ENCODE peak calls at places on chromosomes 16 and 17, in seven cellular contexts. W, G, Z, D, T, S and E are unnamed samples.

GRCh38 chr16:53055603-53056527 is 1.1 kb downstream of the CHD9 start:
- DNase-seq in T (peak), W (no peak), Z (peak), D (no peak), G (peak), S (no peak), E (peak)

GRCh38 chr16:68520649-68521086 is 18.4 kb upstream of the ZFP90 start:
- DNase-seq in S (peak), T (peak), W (peak), G (peak), D (peak), Z (peak), E (peak)

GRCh38 chr16:65480276-65480675 is 358.4 kb upstream of the CDH11 start:
- DNase-seq in Z (no peak), W (no peak), G (no peak), S (no peak), T (no peak), D (no peak), E (no peak)

GRCh38 chr17:47696717-47697642 is 3.0 kb downstream of the TBKBP1 start:
- DNase-seq in D (no peak), S (peak), Z (no peak), W (peak), G (no peak), T (no peak), E (no peak)

GRCh38 chr16:11139624-11140375 is 116.2 kb downstream of the SOCS1 start:
- DNase-seq in S (peak), Z (peak), D (no peak), G (no peak), T (no peak), W (no peak), E (no peak)

GRCh38 chr16:1472974-1473373 is 1.9 kb downstream of the CLCN7 start:
- DNase-seq in Z (no peak), T (no peak), S (no peak), G (no peak), D (no peak), W (no peak), E (no peak)

GRCh38 chr16:86382067-86382773 is 128.1 kb upstream of the FOXF1 start:
- DNase-seq in T (no peak), W (no peak), D (no peak), G (no peak), Z (no peak), S (no peak), E (no peak)

GRCh38 chr17:4582101-4582501 is 2.2 kb upstream of the SMTNL2 start:
- DNase-seq in Z (no peak), W (peak), G (no peak), T (no peak), S (no peak), D (no peak), E (no peak)

GRCh38 chr17:2635675-2636074 is 42.2 kb downstream of the PAFAH1B1 start:
- DNase-seq in S (no peak), W (no peak), T (no peak), D (no peak), G (no peak), Z (no peak), E (no peak)

GRCh38 chr16:85146922-85147651 is 34.8 kb upstream of the CIBAR2 start:
- DNase-seq in Z (no peak), S (no peak), G (no peak), D (no peak), W (no peak), T (no peak), E (peak)

GRCh38 chr16:69904495-69905170 is 46.5 kb upstream of the CLEC18A start:
- DNase-seq in T (peak), W (no peak), S (peak), D (no peak), Z (no peak), G (peak), E (no peak)

GRCh38 chr16:57187508-57187854 is 1.4 kb downstream of the RSPRY1 start:
- DNase-seq in W (no peak), Z (peak), G (no peak), T (no peak), S (no peak), D (no peak), E (no peak)

GRCh38 chr16:88920618-88921602 is 54.5 kb upstream of the PABPN1L start:
- DNase-seq in W (no peak), Z (peak), D (peak), G (peak), S (no peak), T (peak), E (peak)

GRCh38 chr17:71413935-71414334 is 706.9 kb upstream of the SOX9 start:
- DNase-seq in D (no peak), T (no peak), Z (no peak), G (no peak), S (no peak), W (no peak), E (no peak)

DNA sequence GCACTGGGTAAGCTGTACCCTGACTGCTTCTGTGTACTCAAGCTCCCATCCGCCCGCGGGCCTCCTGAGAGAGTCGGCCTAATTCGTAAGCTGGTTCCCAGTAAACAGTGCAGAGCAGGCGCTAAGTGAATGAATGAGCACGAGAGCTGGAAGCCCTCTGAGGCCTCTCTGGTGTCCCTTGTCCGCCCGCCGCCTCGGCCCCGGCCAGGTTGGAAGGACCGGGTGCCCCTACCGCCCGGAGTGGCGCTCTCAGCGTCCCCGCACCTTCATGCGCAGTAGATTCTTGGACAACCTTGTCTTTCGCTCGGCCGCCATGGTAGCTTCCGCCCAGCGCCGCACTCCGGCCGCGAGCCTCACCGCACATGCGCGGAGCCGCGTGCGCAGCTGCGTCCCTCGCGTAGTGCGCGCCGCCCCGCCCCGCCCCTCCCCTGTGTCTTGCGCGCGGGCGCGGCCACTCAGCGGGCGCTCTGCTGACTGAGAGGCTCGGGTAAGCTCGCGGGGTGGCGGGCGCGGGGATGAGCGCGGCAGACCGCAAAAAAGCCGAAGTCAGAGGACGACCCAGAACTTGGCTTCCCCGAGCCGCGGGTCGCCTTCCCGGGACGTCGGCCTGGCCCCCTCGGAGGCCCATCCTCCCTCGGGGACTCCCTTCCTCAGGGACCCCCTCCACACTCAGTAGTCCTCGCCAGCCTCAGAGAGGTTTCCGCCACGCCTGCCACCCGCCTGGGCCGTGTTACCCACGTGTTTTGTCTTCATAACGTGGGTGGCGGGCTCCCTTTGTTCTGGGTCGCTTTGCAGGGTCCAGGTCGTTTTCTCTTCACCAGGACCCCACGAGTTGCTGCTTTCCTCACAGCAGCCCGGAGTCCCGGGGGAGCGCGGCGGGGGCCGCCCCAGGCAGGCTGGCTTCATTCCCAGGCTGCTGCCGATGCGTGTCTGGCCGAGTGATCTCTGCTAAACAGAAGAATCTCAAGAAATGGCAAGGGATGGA is at the start of gene MPHOSPH6:
- DNase-seq in W (peak), D (peak), S (peak), G (peak), Z (peak), T (peak), E (peak)
- TF ChIP-seq CTCF in W (no peak), D (no peak), S (no peak), G (peak), Z (no peak), T (no peak), E (no peak)

GRCh38 chr16:27317320-27317719 is 3.5 kb downstream of the IL4R start:
- DNase-seq in Z (no peak), S (no peak), D (no peak), G (no peak), T (no peak), W (peak), E (no peak)

GRCh38 chr16:27314986-27315332 is 1.2 kb downstream of the IL4R start:
- DNase-seq in T (no peak), Z (no peak), G (no peak), D (no peak), S (peak), W (no peak), E (no peak)

GRCh38 chr16:27317738-27318398 is 4.1 kb downstream of the IL4R start:
- DNase-seq in Z (no peak), D (no peak), S (no peak), G (no peak), T (no peak), W (no peak), E (no peak)

GRCh38 chr16:27315333-27316037 is 1.7 kb downstream of the IL4R start:
- DNase-seq in Z (peak), G (peak), S (peak), T (peak), W (peak), D (no peak), E (peak)

DNA sequence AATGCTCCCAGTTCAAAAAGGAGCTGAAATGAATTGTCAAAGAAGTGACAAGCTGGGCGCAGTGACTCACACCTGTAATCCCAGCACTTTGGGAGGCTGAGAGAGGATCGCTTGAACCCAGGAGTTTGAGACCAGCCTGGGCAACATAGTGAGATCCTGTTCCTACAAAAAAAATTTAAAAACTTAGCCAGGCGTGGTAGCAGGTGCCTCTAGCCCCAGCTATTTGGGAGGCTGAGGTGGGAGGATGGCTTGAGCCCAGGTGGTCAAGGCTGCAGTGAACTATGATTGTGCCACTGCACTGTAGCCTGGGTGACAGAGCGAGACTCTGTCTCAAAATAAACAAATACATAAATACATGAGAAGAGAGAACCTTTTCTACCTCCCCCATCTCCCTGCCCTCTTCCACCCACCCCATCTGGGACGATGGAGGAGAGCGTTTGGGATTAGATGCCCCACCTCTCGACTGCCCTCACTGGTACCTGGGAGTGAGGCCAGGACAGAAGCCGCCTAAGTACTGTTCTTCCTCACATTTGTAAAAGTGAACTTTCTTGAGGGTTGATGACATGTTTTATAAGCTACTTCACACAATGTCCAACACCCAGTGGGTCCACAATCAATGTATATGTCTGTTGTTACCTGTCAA is 2.4 kb downstream of the IL4R start:
- DNase-seq in D (no peak), T (no peak), Z (no peak), S (no peak), G (no peak), W (no peak), E (no peak)
- H3K4me3 ChIP-seq in D (peak), T (no peak), Z (no peak), S (no peak), G (peak), W (no peak), E (peak)

DNA sequence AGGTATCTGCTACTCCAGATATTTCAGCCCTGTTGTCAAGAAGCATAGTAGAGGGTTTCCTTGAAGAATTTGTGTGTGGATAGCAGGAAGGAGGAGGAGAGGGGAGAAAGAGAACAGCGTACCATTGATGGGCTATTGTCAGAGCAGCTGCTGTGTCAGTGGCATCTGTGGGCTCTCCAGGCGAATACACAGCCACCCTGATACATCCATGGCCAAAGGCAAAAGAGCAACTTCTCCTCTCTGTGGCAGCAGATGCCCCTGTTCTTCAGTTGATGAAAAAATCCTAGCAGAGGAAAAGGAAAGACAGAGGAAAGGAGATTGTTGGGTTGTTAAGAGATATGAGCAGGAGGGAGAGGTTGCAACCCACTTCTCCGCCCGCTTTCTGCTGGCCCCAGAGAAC is 12.2 kb upstream of the KCNJ2 start:
- DNase-seq in T (no peak), G (no peak), S (no peak), W (no peak), D (no peak), Z (no peak), E (no peak)
- TF ChIP-seq CTCF in T (no peak), G (no peak), S (no peak), W (no peak), D (no peak), Z (no peak), E (no peak)

DNA sequence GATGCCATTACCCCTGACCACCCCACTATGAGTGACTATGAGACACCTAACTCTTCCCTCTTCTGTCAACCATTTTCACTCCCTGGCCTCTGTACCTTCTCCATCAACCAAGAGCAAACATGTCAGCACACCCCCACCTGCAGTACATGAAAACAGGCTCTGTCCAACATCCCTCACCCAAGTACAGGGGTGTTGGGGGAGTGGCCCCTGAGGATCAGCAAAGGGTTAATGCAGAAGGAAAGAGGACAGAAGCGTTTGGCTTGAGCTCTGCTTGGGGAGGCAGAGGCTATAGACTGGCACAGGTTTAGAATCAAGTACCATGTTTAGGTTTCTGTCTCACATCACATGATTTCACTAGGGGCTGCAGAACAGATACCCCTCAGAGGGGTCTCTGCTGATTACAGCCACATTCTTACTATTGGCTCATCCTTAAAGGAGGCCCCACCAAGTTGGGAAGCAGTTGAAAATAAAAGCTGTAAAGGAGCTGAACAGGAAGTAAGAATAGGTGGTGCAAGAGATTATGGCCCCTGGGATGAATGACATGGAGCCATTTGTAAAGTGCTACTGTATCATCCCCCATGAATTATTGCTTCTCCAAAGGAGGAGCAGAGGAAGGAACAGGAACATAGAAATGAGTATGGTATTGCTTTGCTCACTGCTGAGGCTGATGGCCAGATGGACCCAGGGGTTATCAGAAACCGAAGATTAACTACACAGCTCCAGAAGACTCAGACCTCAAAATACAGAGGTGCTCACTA is 2.4 kb upstream of the PSMC3IP start:
- DNase-seq in D (no peak), S (no peak), Z (no peak), T (no peak), W (peak), G (no peak), E (no peak)
- H3K4me3 ChIP-seq in D (no peak), S (no peak), Z (no peak), T (no peak), W (no peak), G (no peak), E (no peak)

GRCh38 chr16:19757762-19758595 is 39.9 kb downstream of the IQCK start:
- DNase-seq in S (no peak), Z (no peak), W (no peak), T (no peak), D (no peak), G (no peak), E (peak)

GRCh38 chr16:19757026-19757425 is 39.0 kb downstream of the IQCK start:
- DNase-seq in Z (peak), T (peak), S (no peak), D (no peak), W (no peak), G (no peak), E (no peak)

GRCh38 chr16:19753815-19754643 is 36.0 kb downstream of the IQCK start:
- DNase-seq in W (no peak), G (peak), T (peak), S (no peak), Z (peak), D (no peak), E (peak)

GRCh38 chr16:19754644-19755036 is 36.6 kb downstream of the IQCK start:
- DNase-seq in G (no peak), W (no peak), D (no peak), T (no peak), S (no peak), Z (no peak), E (no peak)

DNA sequence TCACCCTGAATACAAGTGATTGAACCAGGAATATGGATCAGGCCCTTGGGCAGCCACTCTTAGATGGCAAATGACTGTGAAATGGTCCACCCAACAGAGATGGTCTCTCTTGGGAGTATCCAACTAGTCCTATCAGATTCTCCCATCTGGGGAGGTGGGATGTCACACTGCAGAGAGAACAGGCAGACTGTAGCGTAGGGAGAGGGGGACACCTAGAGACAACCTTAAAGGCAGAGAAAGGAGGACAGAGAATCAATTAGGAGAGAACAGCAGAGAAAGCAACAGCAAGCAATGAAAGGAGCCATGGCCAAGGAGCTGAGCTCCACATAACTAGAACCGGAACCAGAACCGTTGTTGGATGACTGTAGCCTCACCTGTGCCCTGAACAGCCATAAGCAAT is 37.2 kb downstream of the IQCK start:
- DNase-seq in Z (no peak), W (no peak), D (no peak), G (no peak), S (no peak), T (no peak), E (no peak)
- TF ChIP-seq CTCF in Z (no peak), W (no peak), D (no peak), G (no peak), S (no peak), T (no peak), E (no peak)